ENCODE peak calls at places on chromosomes 3 and 15, in five cellular contexts. B, N, V, P and D are unnamed samples.

GRCh38 chr3:152362086-152362485 is 93.4 kb downstream of the MBNL1 start:
- DNase-seq in B (no peak), N (no peak), P (no peak), V (no peak), D (no peak)

GRCh38 chr3:127035672-127036071 is 52.8 kb downstream of the PLXNA1 start:
- DNase-seq in P (peak), N (peak), V (peak), B (no peak), D (no peak)

GRCh38 chr15:91896656-91897055 is 43.1 kb downstream of the SLCO3A1 start:
- DNase-seq in V (no peak), B (no peak), N (no peak), P (no peak), D (no peak)

GRCh38 chr3:50050361-50050760 is 38.4 kb upstream of the RBM5 start:
- DNase-seq in V (no peak), N (no peak), P (peak), B (no peak), D (no peak)

GRCh38 chr3:178206554-178206953 is 329.7 kb upstream of the KCNMB2 start:
- DNase-seq in V (no peak), P (no peak), B (no peak), N (no peak), D (no peak)

GRCh38 chr3:120353463-120353862 is 4.3 kb upstream of the LRRC58 start:
- DNase-seq in B (no peak), P (peak), V (no peak), N (no peak), D (no peak)

GRCh38 chr3:99713440-99713839 is 75.0 kb downstream of the COL8A1 start:
- DNase-seq in V (no peak), P (peak), N (no peak), B (no peak), D (no peak)

GRCh38 chr3:135497979-135498378 is 467.5 kb upstream of the PPP2R3A start:
- DNase-seq in P (no peak), N (no peak), B (no peak), V (no peak), D (no peak)

GRCh38 chr15:82165948-82166376 is 96.6 kb downstream of the EFL1 start:
- DNase-seq in B (no peak), V (no peak), P (peak), N (no peak), D (no peak)

GRCh38 chr3:123447749-123448502 is 964 bp downstream of the ADCY5 start:
- DNase-seq in P (peak), N (no peak), B (peak), V (no peak), D (peak)

GRCh38 chr3:154943981-154944380 is 136.1 kb upstream of the MME start:
- DNase-seq in P (no peak), N (no peak), V (no peak), B (no peak), D (no peak)

GRCh38 chr15:81363713-81364112 is 10.3 kb downstream of the TMC3 start:
- DNase-seq in V (no peak), N (no peak), P (no peak), B (no peak), D (no peak)

GRCh38 chr3:12931273-12931905 is 90.0 kb upstream of the RPL32 start:
- DNase-seq in P (no peak), N (peak), B (no peak), V (no peak), D (peak)

GRCh38 chr3:42751609-42752008 is 21.4 kb downstream of the CCDC13 start:
- DNase-seq in N (no peak), V (no peak), B (no peak), P (no peak), D (no peak)

GRCh38 chr15:76345880-76346665 is 9.5 kb downstream of the ISL2 start:
- DNase-seq in V (no peak), P (no peak), B (no peak), N (no peak), D (peak)

GRCh38 chr15:62712455-62712839 is 330.1 kb upstream of the TPM1 start:
- DNase-seq in P (no peak), B (no peak), V (no peak), N (no peak), D (no peak)

GRCh38 chr15:98667521-98668179 is 19.3 kb downstream of the IGF1R start:
- DNase-seq in N (no peak), V (no peak), B (no peak), P (no peak), D (no peak)

GRCh38 chr3:146969356-146969755 is 364.2 kb upstream of the PLSCR5 start:
- DNase-seq in V (no peak), P (peak), B (no peak), N (no peak), D (no peak)

GRCh38 chr15:60573936-60574335 is 95.0 kb upstream of the ICE2 start:
- DNase-seq in N (no peak), P (no peak), B (no peak), V (no peak), D (no peak)

GRCh38 chr3:107372506-107372905 is 4.7 kb upstream of the CCDC54 start:
- DNase-seq in B (no peak), P (no peak), N (no peak), V (no peak), D (no peak)

GRCh38 chr3:51280171-51280570 is 104.9 kb upstream of the MANF start:
- DNase-seq in V (no peak), B (no peak), P (no peak), N (no peak), D (no peak)

GRCh38 chr15:82922737-82923136 is 29.8 kb downstream of the HOMER2 start:
- DNase-seq in P (no peak), N (no peak), V (no peak), B (no peak), D (no peak)

GRCh38 chr3:7734456-7734855 is 767.2 kb upstream of the LMCD1 start:
- DNase-seq in N (no peak), B (no peak), P (peak), V (no peak), D (no peak)

GRCh38 chr3:48016336-48016973 is at the start of gene MAP4:
- DNase-seq in V (no peak), P (peak), N (no peak), B (no peak), D (no peak)

GRCh38 chr3:132284756-132285619 is 32.2 kb upstream of the ACP3 start:
- DNase-seq in N (no peak), B (no peak), V (no peak), P (no peak), D (peak)

GRCh38 chr3:45887759-45888511 is 1.6 kb downstream of the CCR9 start:
- DNase-seq in N (no peak), V (no peak), B (no peak), P (peak), D (no peak)

GRCh38 chr15:77497108-77497737 is 76.5 kb downstream of the HMG20A start:
- DNase-seq in P (peak), N (peak), V (no peak), B (no peak), D (no peak)

GRCh38 chr3:5138214-5138981 is 16.3 kb downstream of the ARL8B start:
- DNase-seq in N (no peak), V (no peak), P (peak), B (no peak), D (no peak)

GRCh38 chr3:36244728-36245127 is 135.6 kb upstream of the STAC start:
- DNase-seq in P (peak), N (no peak), B (no peak), V (no peak), D (no peak)

GRCh38 chr15:68415501-68416157 is 16.3 kb downstream of the ITGA11 start:
- DNase-seq in N (peak), B (no peak), V (no peak), P (no peak), D (no peak)

GRCh38 chr3:126665221-126665936 is 10.5 kb upstream of the TXNRD3 start:
- DNase-seq in B (no peak), V (no peak), P (no peak), N (no peak), D (no peak)

GRCh38 chr15:76978522-76979330 is 16.2 kb upstream of the PSTPIP1 start:
- DNase-seq in V (no peak), B (no peak), P (no peak), N (no peak), D (no peak)

GRCh38 chr15:96232335-96232734 is 98.2 kb upstream of the NR2F2 start:
- DNase-seq in P (no peak), N (no peak), V (no peak), B (no peak), D (no peak)